ENCODE peak calls at places on chromosomes 11 and 22, in four cellular contexts. U, A, Q and K are unnamed samples.

GRCh38 chr11:9815486-9816136 is 151.7 kb downstream of the SWAP70 start:
- DNase-seq in U (no peak), Q (no peak), A (no peak), K (no peak)

GRCh38 chr22:17518379-17518778 is 44.9 kb upstream of the SLC25A18 start:
- DNase-seq in A (no peak), U (no peak), Q (no peak), K (no peak)

GRCh38 chr22:44913198-44913983 is 96.4 kb downstream of the PHF21B start:
- DNase-seq in Q (no peak), U (no peak), A (no peak), K (no peak)

GRCh38 chr22:39214383-39215069 is 30.3 kb downstream of the PDGFB start:
- DNase-seq in U (no peak), Q (no peak), A (no peak), K (peak)

GRCh38 chr11:60924906-60925684 is 835 bp downstream of the TMEM132A start:
- DNase-seq in Q (peak), A (no peak), U (no peak), K (no peak)

GRCh38 chr22:44351685-44352377 is 39.1 kb upstream of the SHISAL1 start:
- DNase-seq in Q (no peak), U (peak), A (no peak), K (no peak)

GRCh38 chr11:75272821-75273301 is 32.3 kb downstream of the TPBGL start:
- DNase-seq in U (no peak), A (no peak), Q (peak), K (no peak)

GRCh38 chr11:117618956-117619355 is 178.1 kb downstream of the DSCAML1 start:
- DNase-seq in Q (no peak), U (no peak), A (no peak), K (no peak)

GRCh38 chr11:61654397-61654829 is 25.8 kb upstream of the DAGLA start:
- DNase-seq in Q (no peak), A (peak), U (no peak), K (no peak)

GRCh38 chr11:100004541-100004940 is 682.5 kb upstream of the ARHGAP42 start:
- DNase-seq in A (no peak), Q (no peak), U (no peak), K (no peak)

GRCh38 chr22:24571266-24571665 is 15.5 kb downstream of the SNRPD3 start:
- DNase-seq in A (no peak), U (no peak), Q (no peak), K (no peak)

GRCh38 chr22:48259991-48260670 is 1497.7 kb downstream of the TBC1D22A start:
- DNase-seq in Q (no peak), U (no peak), A (no peak), K (no peak)

GRCh38 chr22:25054943-25055511 is 102.5 kb downstream of the KIAA1671 start:
- DNase-seq in Q (no peak), U (no peak), A (no peak), K (no peak)

GRCh38 chr11:25742800-25743199 is 589.1 kb upstream of the ANO3 start:
- DNase-seq in A (no peak), Q (no peak), U (no peak), K (no peak)

GRCh38 chr11:2777396-2777795 is 77.6 kb upstream of the KCNQ1OT1 start:
- DNase-seq in U (no peak), Q (peak), A (no peak), K (no peak)

GRCh38 chr11:12239396-12240298 is 129.3 kb downstream of the MICAL2 start:
- DNase-seq in Q (no peak), U (no peak), A (no peak), K (no peak)

GRCh38 chr22:28674121-28674563 is 5.5 kb downstream of the TTC28 start:
- DNase-seq in A (no peak), U (peak), Q (peak), K (peak)

GRCh38 chr22:24772493-24773220 is 1.9 kb downstream of the PIWIL3 start:
- DNase-seq in A (no peak), U (peak), Q (no peak), K (no peak)

GRCh38 chr11:70772950-70773349 is 374.6 kb downstream of the CTTN start:
- DNase-seq in U (no peak), Q (no peak), A (no peak), K (no peak)

GRCh38 chr11:70768346-70769095 is 370.2 kb downstream of the CTTN start:
- DNase-seq in Q (no peak), U (no peak), A (no peak), K (no peak)

GRCh38 chr11:70769521-70769920 is 371.2 kb downstream of the CTTN start:
- DNase-seq in Q (no peak), U (no peak), A (no peak), K (no peak)

GRCh38 chr11:70769106-70769505 is 370.8 kb downstream of the CTTN start:
- DNase-seq in Q (no peak), U (no peak), A (no peak), K (no peak)

DNA sequence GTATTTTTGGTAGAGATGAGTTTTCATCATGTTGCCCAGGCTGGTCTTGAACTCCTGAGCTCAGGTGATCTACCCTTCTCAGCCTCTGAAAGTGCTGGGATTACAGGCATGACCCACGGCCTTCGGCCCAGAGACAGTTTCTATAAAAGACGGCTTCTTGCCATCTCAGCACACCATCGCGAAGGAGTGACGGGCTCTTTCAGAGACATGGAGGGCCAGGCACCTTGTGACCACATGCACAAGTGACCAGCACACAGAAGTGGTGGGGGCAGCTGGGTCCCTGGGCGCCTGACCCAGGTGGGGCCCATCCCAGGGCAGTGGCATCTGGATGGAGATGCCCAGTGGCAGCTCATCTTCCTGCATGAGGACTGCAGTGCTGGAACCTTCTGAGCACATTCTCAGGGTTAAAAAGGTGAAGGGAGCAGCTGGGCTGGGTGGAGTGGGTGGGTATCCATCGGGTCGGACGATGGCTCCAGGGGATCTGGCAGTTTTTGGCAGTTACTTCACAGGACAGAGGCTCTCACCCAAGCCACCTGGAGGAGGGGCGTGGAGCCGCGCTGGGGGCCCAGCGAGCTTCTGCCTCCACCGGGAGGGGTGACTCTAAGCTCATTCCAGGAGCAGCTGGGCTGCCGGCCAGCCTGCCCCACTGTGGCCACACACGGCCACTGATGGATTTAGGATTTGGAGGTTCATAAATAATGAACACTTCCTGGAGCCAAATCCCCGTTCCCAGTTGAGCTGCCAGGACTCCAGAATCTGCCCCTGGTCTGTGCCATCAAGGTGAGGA is 373.0 kb downstream of the CTTN start:
- DNase-seq in A (no peak), Q (no peak), U (no peak), K (no peak)
- TF ChIP-seq CTCF in A (no peak), Q (no peak), U (no peak), K (no peak)

DNA sequence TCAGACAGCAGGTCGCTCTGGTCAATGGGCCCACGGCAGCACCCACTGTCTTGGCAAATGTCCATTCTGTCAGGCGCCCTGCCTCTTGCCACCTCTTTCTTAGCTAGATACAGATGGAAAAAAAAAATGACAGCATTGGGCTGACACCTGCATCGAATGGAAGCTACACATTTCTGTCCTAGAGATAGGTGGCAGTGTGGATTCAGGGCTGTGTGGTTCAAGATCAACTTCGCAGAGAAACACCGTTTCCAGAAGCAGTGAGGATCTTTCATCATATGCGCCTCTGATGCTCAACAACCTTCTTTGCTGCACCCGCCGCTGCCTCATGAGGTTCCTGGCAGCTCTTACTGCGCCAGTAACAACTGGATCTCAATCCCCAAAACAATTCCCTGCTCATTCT is 236.3 kb downstream of the KIRREL3 start:
- DNase-seq in A (no peak), Q (no peak), U (no peak), K (no peak)
- TF ChIP-seq CTCF in A (no peak), Q (no peak), U (no peak), K (peak)

GRCh38 chr22:23519442-23520177 is 60.5 kb downstream of the IGLL1 start:
- DNase-seq in U (no peak), Q (no peak), A (no peak), K (no peak)

GRCh38 chr22:23522642-23523251 is 57.3 kb downstream of the IGLL1 start:
- DNase-seq in U (no peak), A (no peak), Q (peak), K (no peak)

GRCh38 chr22:23523746-23524145 is 56.3 kb downstream of the IGLL1 start:
- DNase-seq in A (no peak), U (no peak), Q (peak), K (no peak)

GRCh38 chr22:23520875-23521441 is 59.1 kb downstream of the IGLL1 start:
- DNase-seq in A (no peak), U (no peak), Q (no peak), K (no peak)

DNA sequence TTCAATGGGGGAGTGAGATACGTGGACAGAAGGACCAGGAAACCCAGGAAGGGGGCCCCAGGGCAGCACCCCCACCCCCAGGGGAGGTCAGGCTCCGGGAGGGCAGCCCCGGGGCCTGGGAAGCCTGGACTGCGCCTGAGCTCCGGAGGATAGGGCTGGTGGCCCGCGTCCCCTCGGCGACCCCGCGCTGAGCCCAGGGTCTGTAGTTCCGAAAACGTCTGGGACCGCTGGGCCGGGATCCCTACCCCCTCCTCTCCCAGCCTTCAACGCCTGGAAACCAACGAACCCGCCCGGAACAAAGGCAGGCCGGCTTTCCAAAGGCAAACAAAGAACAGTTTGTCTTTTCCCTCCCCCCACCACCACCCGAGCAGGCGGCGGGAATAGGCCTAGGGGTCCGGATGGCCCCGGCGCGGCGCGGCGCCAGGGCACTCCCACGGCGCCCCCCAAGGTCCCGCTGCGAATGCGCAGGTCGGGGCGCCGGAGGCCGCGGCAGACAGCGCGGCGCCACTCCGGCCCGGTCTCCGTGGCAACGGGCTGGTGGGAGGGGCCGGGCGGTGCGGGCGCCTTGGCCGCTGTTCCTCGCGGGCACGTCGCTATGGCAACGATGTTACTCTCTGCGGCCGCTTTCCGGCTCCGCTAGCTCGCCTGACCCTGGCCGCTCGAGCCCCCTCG is 58.5 kb downstream of the IGLL1 start:
- DNase-seq in U (peak), A (peak), Q (peak), K (peak)
- TF ChIP-seq CTCF in U (no peak), A (no peak), Q (peak), K (no peak)

GRCh38 chr11:111514216-111515031 is at the start of gene HOATZ:
- DNase-seq in Q (peak), U (no peak), A (no peak), K (no peak)
- TF ChIP-seq CTCF in Q (no peak), U (no peak), A (no peak), K (no peak)

GRCh38 chr11:111870113-111870512 is 1.3 kb downstream of the ALG9 start:
- DNase-seq in A (no peak), U (no peak), Q (no peak), K (no peak)

GRCh38 chr11:111870522-111870886 is 877 bp downstream of the ALG9 start:
- DNase-seq in U (no peak), A (no peak), Q (no peak), K (no peak)

GRCh38 chr11:111871693-111872161 is 346 bp upstream of the ALG9 start:
- DNase-seq in U (no peak), A (no peak), Q (no peak), K (peak)

DNA sequence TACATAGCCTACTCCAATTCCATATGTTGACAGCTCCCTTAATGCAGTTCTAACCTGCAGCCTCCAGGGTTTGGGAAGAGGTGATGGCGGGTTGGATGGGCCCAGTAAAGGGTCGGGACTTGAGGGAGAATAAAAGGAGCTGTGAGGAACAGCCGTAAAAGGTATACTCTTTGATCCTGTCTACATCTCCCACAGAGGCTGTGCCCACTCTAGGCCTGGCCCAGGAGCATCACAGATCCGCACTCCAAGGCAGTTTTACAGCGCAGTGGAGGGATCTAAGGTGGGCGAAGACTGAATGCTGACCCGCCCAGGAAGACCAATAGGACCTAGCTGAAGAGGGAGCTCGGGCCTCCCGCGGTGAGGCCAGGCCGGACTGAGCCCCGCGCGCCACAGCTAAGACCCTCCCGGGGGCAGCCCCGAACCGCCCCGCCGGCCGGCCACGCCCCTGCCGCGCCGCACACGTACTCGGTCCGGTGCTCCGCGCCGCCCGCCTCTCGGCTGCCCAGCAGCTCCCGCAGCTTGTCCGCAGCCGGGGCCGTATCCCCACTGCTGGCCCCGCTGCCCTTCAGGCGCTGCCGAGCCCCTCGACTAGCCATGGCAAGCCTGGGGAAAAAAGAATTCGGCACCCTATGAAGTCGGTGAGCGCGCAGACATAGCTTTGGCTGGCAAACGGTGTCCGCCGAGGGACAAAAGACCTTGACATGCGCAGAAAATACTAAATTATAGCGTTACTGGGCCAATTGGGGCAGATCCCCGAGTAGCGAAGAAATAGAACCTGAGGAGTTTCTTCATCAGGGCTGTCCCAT is at the start of gene ALG9:
- DNase-seq in U (peak), Q (peak), A (peak), K (peak)
- TF ChIP-seq CTCF in U (peak), Q (no peak), A (peak), K (no peak)

GRCh38 chr11:5288108-5288911 is 13.4 kb downstream of the OR51B4 start:
- DNase-seq in A (no peak), Q (no peak), U (no peak), K (no peak)

GRCh38 chr11:5293028-5293427 is 8.7 kb downstream of the OR51B4 start:
- DNase-seq in Q (no peak), A (no peak), U (no peak), K (no peak)

GRCh38 chr11:5288912-5289525 is 12.7 kb downstream of the OR51B4 start:
- DNase-seq in Q (no peak), U (no peak), A (no peak), K (no peak)

GRCh38 chr11:5289696-5290095 is 12.1 kb downstream of the OR51B4 start:
- DNase-seq in U (no peak), A (no peak), Q (no peak), K (no peak)

GRCh38 chr11:5291207-5291838 is 10.4 kb downstream of the OR51B4 start:
- DNase-seq in A (no peak), U (peak), Q (no peak), K (peak)
- TF ChIP-seq CTCF in A (no peak), U (peak), Q (no peak), K (peak)

DNA sequence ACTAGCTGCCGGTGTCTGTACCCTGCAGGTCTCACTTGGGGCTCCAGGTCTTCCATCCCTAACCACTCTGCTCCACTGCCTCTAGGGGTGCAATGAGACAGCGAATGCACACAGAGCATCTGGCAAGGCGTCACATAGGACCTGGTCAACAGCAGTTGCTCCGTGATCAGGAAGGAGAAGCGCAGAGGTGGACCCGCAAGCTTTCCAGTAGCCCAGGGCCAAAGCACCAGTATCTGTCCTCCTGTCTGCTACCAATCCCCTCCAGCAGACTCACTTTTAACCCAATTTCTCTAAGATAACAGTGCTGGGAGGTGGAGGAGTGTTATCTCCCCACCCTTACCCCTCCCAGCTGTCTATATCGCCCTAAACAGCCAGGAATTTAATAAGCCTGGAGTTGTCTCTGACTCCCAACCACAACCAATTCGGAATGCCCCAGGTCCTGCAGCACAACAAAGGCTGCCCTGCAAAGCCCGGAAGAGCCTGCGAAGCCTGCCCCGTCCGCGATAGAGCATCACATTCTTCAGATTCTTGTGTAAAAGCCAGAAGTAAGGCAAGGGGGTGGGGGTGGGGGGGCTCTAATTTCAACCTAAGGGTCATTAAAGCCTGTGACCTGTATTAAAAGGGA is 19.3 kb downstream of the MYH9 start:
- DNase-seq in A (no peak), U (peak), Q (no peak), K (no peak)
- TF ChIP-seq CTCF in A (no peak), U (peak), Q (no peak), K (no peak)

GRCh38 chr11:68213555-68214172 is 568 bp upstream of the KMT5B start:
- DNase-seq in U (peak), A (peak), Q (peak), K (peak)
- TF ChIP-seq CTCF in U (no peak), A (no peak), Q (no peak), K (no peak)

DNA sequence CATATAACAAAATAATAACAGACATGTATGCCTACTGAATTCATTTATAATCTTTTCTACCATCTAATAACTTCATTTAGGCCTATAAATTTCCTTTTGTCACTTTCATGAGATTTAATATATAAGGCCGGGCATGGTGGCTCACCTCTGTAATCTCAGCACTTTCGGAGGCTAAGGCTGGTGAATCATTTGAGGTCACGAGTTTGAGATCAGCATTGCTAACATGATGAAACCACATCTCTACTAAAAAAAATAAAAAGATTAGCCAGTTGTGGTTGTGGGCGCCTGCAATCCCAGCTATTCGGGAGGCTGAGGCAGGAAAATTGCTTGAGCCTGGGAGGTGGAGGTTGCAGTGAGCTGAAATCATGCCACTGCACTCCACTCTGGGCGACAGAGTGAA is 14.2 kb upstream of the NTM start:
- DNase-seq in A (no peak), Q (no peak), U (no peak), K (no peak)
- TF ChIP-seq CTCF in A (no peak), Q (no peak), U (no peak), K (no peak)

GRCh38 chr11:128625316-128625715 is 38.0 kb upstream of the ETS1 start:
- DNase-seq in U (no peak), Q (peak), A (no peak), K (no peak)
- TF ChIP-seq CTCF in U (no peak), Q (no peak), A (no peak), K (no peak)